ENCODE peak calls at places on chromosomes 7 and 10, in nine cellular contexts. S is AG04449, P is AG04450, D is adrenal gland, K is GM06990, L is lower lobe of right lung, C is SJSA1, M is MM.1S, N is astrocyte of the spinal cord. U is an unnamed sample.

GRCh38 chr7:102044641-102044983 is 227.2 kb downstream of the CUX1 start:
- DNase-seq in S (no peak), P (no peak), D (no peak), K (no peak), L (no peak), C (peak; percentile 7), M (no peak), N (peak; percentile 14), U (no peak)

GRCh38 chr7:66781408-66782090 is 41.0 kb downstream of the RABGEF1 start:
- DNase-seq in S (no peak), P (no peak), D (no peak), K (no peak), L (no peak), C (no peak), M (no peak), N (no peak), U (no peak)

GRCh38 chr7:116052006-116052405 is 21.4 kb upstream of the TFEC start:
- DNase-seq in S (no peak), P (no peak), D (no peak), K (no peak), L (no peak), C (no peak), M (no peak), N (peak; percentile 7), U (no peak)

GRCh38 chr7:4871930-4872675 is 10.3 kb upstream of the PAPOLB start:
- DNase-seq in S (no peak), P (no peak), D (no peak), K (no peak), L (no peak), C (no peak), M (no peak), N (no peak), U (no peak)

GRCh38 chr10:103888113-103888841 is 29.7 kb downstream of the STN1 start:
- DNase-seq in S (no peak), P (peak; percentile 73), D (peak; percentile 76), K (peak; percentile 22), L (no peak), C (peak; percentile 78), M (peak; percentile 45), N (peak; percentile 95), U (no peak)

GRCh38 chr7:103075337-103075918 is 488 bp downstream of the ARMC10 start:
- DNase-seq in S (no peak), P (peak; percentile 10), D (peak; percentile 65), K (peak; percentile 85), L (peak; percentile 70), C (peak; percentile 33), M (peak; percentile 61), N (peak; percentile 54), U (no peak)

GRCh38 chr7:129851174-129851573 is 101.6 kb downstream of the UBE2H start:
- DNase-seq in S (no peak), P (no peak), D (no peak), K (no peak), L (no peak), C (no peak), M (no peak), N (no peak), U (no peak)

GRCh38 chr7:118573065-118573464 is 348.6 kb downstream of the ANKRD7 start:
- DNase-seq in S (no peak), P (no peak), D (peak; percentile 34), K (no peak), L (no peak), C (no peak), M (no peak), N (peak; percentile 39), U (no peak)

GRCh38 chr10:13614530-13615332 is 28.0 kb downstream of the PRPF18 start:
- DNase-seq in S (peak; percentile 55), P (peak; percentile 18), D (no peak), K (no peak), L (no peak), C (peak; percentile 81), M (no peak), N (peak; percentile 63), U (peak; percentile 47)

GRCh38 chr7:26291699-26292538 is at the start of gene SNX10:
- DNase-seq in S (no peak), P (no peak), D (peak; percentile 62), K (peak; percentile 89), L (peak; percentile 79), C (no peak), M (peak; percentile 62), N (no peak), U (no peak)

DNA sequence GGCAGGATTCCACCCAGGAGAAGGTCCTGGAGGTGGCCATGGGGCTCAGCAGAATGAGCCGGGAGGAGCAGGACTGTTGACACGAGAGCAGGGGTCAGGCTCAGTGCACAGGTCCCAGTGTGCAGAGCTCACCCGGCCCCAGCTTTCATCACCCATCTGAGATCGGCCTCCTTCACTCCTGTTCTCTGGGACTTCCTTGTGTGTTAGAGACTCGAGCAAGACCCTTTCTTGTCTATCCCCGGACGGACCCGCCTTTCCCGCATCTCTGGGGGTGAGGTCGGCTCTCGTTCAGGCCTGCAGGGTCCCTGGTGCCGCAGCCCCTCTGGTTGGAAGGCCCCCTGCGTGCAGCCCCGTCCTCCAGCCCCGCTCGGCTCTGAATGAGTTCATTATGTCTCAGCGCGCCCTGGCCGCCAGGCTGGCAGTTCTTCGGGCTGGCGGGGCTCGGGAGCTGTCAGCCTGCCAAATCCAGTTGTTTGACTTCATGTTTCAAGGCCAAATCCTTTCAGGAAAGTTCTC is 127.9 kb downstream of the LHPP start:
- DNase-seq in S (no peak), P (no peak), D (peak; percentile 46), K (peak; percentile 8), L (no peak), C (no peak), M (no peak), N (peak; percentile 38), U (no peak)
- H3K4me3 ChIP-seq in S (no peak overlapping the region), P (no peak overlapping the region), D (no peak overlapping the region), K (no peak overlapping the region), L (no peak overlapping the region), C (no peak overlapping the region), M (no peak overlapping the region), N (no peak overlapping the region), U (no peak overlapping the region)

GRCh38 chr7:126578338-126578737 is 674.4 kb downstream of the GRM8 start:
- DNase-seq in S (no peak), P (no peak), D (no peak), K (no peak), L (no peak), C (no peak), M (peak; percentile 44), N (no peak), U (no peak)

GRCh38 chr7:126569402-126569801 is 683.3 kb downstream of the GRM8 start:
- DNase-seq in S (no peak), P (no peak), D (no peak), K (peak; percentile 7), L (no peak), C (peak; percentile 26), M (no peak), N (no peak), U (no peak)

GRCh38 chr7:126574276-126574675 is 678.5 kb downstream of the GRM8 start:
- DNase-seq in S (no peak), P (no peak), D (no peak), K (no peak), L (no peak), C (peak; percentile 74), M (no peak), N (peak; percentile 45), U (no peak)

GRCh38 chr7:126570845-126571244 is 681.9 kb downstream of the GRM8 start:
- DNase-seq in S (no peak), P (no peak), D (no peak), K (no peak), L (no peak), C (no peak), M (no peak), N (no peak), U (no peak)

GRCh38 chr7:126574838-126575250 is 677.9 kb downstream of the GRM8 start:
- DNase-seq in S (no peak), P (no peak), D (no peak), K (no peak), L (no peak), C (no peak), M (peak; percentile 35), N (peak; percentile 53), U (no peak)
- H3K4me3 ChIP-seq in S (no peak overlapping the region), P (no peak overlapping the region), D (no peak overlapping the region), K (no peak overlapping the region), L (no peak overlapping the region), C (no peak overlapping the region), M (no peak overlapping the region), N (no peak overlapping the region), U (no peak overlapping the region)

DNA sequence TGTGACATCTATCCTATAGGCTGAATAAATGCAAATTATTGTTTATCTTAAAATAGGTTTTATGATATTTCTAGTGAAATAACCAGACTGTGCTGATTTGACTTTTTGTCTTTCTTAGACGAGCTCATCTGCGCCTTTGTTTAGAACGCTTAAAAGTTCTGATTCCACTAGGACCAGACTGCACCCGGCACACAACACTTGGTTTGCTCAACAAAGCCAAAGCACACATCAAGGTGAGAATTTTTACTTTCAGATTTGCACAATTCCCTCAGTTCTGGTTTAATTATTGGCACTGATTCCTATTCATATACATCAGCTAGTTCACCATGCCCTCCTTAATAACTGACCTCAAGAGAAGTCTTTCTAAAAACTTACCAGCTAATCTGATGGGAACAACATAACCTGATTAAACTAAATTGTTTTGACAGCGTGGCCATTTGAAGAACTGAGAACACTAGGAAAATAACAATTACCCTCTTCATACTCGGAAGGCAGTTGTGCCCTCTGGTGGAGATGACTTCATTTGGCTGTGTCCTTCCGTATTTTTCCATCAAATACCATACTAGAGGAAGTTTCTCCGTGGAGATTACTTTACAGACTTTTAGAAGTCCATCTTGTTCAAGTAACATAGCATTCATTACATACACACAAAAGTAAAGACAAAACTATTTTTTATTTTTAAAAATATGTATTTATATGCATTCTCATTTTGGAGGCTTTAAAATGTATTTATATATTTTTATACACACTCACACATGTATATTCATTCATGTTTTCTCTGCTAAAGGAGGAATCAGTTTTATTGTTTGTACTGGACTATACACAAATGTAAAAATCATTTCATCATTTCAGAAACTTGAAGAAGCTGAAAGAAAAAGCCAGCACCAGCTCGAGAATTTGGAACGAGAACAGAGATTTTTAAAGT is 25.4 kb downstream of the SMNDC1 start:
- DNase-seq in S (no peak), P (peak; percentile 43), D (peak; percentile 80), K (no peak), L (no peak), C (peak; percentile 63), M (peak; percentile 43), N (peak; percentile 72), U (no peak)
- H3K4me3 ChIP-seq in S (no peak overlapping the region), P (no peak overlapping the region), D (peak overlapping the region; percentile 23), K (no peak overlapping the region), L (no peak overlapping the region), C (no peak overlapping the region), M (no peak overlapping the region), N (no peak overlapping the region), U (no peak overlapping the region)

DNA sequence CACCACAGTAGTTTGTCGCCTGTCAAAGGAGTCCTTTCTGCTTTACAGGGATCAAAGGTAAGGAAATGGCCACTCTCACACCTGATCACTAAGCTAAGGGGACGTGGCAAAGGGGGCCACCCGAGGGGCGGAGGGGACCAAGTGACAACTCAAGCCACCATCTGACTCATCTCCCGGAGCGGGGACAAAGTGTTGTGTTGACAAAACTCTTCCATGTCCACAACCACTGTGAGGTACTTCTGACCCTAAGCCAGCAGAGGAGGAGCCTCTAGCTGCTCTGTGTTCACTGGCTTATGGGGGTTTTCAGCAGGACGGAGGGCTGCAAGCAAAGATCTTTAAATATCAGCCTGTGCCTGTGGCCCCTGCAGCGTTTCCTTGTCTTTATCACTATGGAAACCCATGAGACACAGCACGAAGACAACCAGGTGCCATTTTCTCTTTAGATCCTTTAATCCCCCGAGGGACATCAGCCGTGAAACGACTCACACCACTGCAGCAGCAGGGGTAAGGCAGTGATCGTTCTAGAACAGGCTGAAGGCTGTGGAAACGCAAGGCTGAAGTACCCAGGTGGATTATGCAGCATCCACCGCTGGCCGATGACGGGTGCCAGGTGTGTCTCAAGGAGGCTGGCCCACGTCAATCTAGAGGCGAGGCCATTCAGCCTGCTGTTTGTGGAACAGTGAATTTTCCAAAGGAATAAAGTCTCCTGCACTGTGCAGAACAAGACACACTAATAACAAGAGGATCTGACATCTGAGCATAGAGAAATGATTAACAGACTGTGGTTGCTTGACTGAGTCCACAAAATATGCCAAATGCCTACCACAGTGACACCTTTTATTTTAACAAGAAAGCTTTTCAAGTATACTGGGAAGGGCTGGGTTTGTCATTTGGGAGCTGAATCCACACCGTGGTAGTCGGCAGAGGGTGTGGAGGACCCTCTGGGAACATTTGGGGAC is 26.6 kb upstream of the DDC start:
- DNase-seq in S (no peak), P (no peak), D (no peak), K (no peak), L (no peak), C (no peak), M (no peak), N (no peak), U (no peak)
- H3K4me3 ChIP-seq in S (no peak overlapping the region), P (no peak overlapping the region), D (no peak overlapping the region), K (no peak overlapping the region), L (no peak overlapping the region), C (no peak overlapping the region), M (no peak overlapping the region), N (no peak overlapping the region), U (no peak overlapping the region)

U was measured in SK-N-MC.